ENCODE peak calls at places on chromosomes 3 and 15, in five cellular contexts. R is A549, N is foreskin fibroblast, J is fibroblast of pulmonary artery, K is thoracic aorta. H is an unnamed sample.

GRCh38 chr15:49101536-49101935 is 53.9 kb downstream of the COPS2 start:
- DNase-seq in R (no peak), N (peak; percentile 9), J (peak; percentile 85), K (no peak), H (no peak)

GRCh38 chr15:36579792-36580431 is 486 bp downstream of the CDIN1 start:
- DNase-seq in R (no peak), N (peak; percentile 9), J (no peak), K (no peak), H (no peak)

GRCh38 chr15:45573961-45574629 is 13.1 kb upstream of the BLOC1S6 start:
- DNase-seq in R (peak; percentile 48), N (no peak), J (peak; percentile 10), K (no peak), H (no peak)

GRCh38 chr3:129228891-129229585 is 20.4 kb upstream of the COPG1 start:
- DNase-seq in R (peak; percentile 60), N (peak; percentile 84), J (peak; percentile 81), K (no peak), H (no peak)

GRCh38 chr3:117600666-117601065 is 891.1 kb downstream of the TUSC7 start:
- DNase-seq in R (no peak), N (no peak), J (no peak), K (no peak), H (no peak)

GRCh38 chr3:64815691-64816225 is 128.0 kb upstream of the ADAMTS9 start:
- DNase-seq in R (no peak), N (no peak), J (peak; percentile 39), K (no peak), H (no peak)

GRCh38 chr15:87764461-87765236 is 491.9 kb downstream of the NTRK3 start:
- DNase-seq in R (peak; percentile 17), N (peak; percentile 62), J (peak; percentile 63), K (no peak), H (no peak)

GRCh38 chr3:157160652-157161480 is 919 bp upstream of the CCNL1 start:
- DNase-seq in R (peak; percentile 87), N (peak; percentile 93), J (peak; percentile 97), K (peak; percentile 75), H (no peak)

GRCh38 chr3:8327739-8328138 is 173.9 kb upstream of the LMCD1 start:
- DNase-seq in R (no peak), N (no peak), J (no peak), K (no peak), H (no peak)

GRCh38 chr15:25176991-25177954 is 222.5 kb downstream of the SNRPN start:
- DNase-seq in R (no peak), N (no peak), J (no peak), K (no peak), H (peak; percentile 5)

GRCh38 chr3:153903430-153903829 is 217.8 kb upstream of the ARHGEF26 start:
- DNase-seq in R (peak; percentile 7), N (no peak), J (no peak), K (no peak), H (no peak)

GRCh38 chr15:79105141-79105540 is 14.6 kb upstream of the RASGRF1 start:
- DNase-seq in R (no peak), N (no peak), J (no peak), K (no peak), H (no peak)

GRCh38 chr3:44509985-44510360 is 32.5 kb upstream of the ZNF445 start:
- DNase-seq in R (peak; percentile 12), N (no peak), J (peak; percentile 20), K (no peak), H (no peak)

GRCh38 chr3:13579089-13579488 is 30.2 kb downstream of the FBLN2 start:
- DNase-seq in R (no peak), N (peak; percentile 78), J (peak; percentile 72), K (no peak), H (no peak)

GRCh38 chr3:134334901-134335280 is 39.4 kb downstream of the AMOTL2 start:
- DNase-seq in R (no peak), N (no peak), J (no peak), K (no peak), H (no peak)

GRCh38 chr15:69498987-69499386 is 46.4 kb downstream of the RPLP1 start:
- DNase-seq in R (no peak), N (no peak), J (no peak), K (no peak), H (no peak)

GRCh38 chr15:95284933-95285401 is 1045.5 kb upstream of the NR2F2 start:
- DNase-seq in R (no peak), N (no peak), J (peak; percentile 87), K (no peak), H (no peak)

GRCh38 chr15:76313731-76314130 is 2.5 kb upstream of the ETFA start:
- DNase-seq in R (peak; percentile 69), N (no peak), J (no peak), K (no peak), H (no peak)

GRCh38 chr3:143302638-143303171 is 183.1 kb downstream of the CHST2 start:
- DNase-seq in R (peak; percentile 4), N (peak; percentile 98), J (peak; percentile 75), K (no peak), H (no peak)

GRCh38 chr15:50925281-50925680 is 16.8 kb downstream of the AP4E1 start:
- DNase-seq in R (no peak), N (no peak), J (no peak), K (no peak), H (no peak)

GRCh38 chr3:172181936-172182708 is 142.7 kb downstream of the FNDC3B start:
- DNase-seq in R (no peak), N (peak; percentile 67), J (peak; percentile 66), K (no peak), H (no peak)

DNA sequence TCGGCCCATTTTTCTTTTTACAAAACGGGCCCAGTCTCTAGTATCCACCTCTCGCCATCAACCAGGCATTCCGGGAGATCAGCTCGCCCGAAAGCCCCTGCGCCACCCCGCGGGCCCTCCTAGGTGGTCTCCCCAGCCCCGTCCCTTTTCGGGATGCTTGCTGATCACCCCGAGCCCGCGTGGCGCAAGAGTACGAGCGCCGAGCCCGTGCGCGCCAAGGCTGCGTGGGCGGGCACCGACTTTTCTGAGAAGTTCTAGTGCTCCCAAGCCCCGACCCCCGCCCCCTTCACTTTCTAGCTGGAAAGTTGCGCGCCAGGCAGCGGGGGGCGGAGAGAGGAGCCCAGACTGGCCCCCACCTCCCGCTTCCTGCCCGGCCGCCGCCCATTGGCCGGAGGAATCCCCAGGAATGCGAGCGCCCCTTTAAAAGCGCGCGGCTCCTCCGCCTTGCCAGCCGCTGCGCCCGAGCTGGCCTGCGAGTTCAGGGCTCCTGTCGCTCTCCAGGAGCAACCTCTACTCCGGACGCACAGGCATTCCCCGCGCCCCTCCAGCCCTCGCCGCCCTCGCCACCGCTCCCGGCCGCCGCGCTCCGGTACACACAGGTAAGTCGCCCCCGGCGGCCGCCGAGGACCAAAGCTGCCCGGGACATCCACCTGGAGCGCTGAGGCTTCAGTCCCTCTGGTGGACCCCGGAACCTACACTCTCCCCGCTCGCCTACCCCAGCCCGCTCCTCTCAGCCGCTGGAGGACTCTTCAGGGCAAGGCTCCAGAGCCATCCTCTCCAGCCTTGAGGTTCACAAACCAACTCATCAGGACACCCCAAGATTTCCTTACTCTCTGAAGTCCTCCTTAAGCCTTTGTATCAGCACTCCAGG is at the start of gene THBS1:
- DNase-seq in R (peak; percentile 84), N (peak; percentile 96), J (peak; percentile 97), K (peak; percentile 53), H (no peak)
- TF ChIP-seq CTCF in R (no peak), N (no peak), J (no peak), K (no peak), H (no peak)

GRCh38 chr3:126985143-126985985 is 2.4 kb downstream of the PLXNA1 start:
- DNase-seq in R (no peak), N (no peak), J (no peak), K (no peak), H (no peak)
- TF ChIP-seq CTCF in R (no peak), N (no peak), J (no peak), K (no peak), H (no peak)

GRCh38 chr15:89248584-89248983 is 4.8 kb downstream of the FANCI start:
- DNase-seq in R (no peak), N (no peak), J (no peak), K (no peak), H (no peak)

GRCh38 chr15:89247441-89247840 is 3.7 kb downstream of the FANCI start:
- DNase-seq in R (no peak), N (no peak), J (peak; percentile 64), K (no peak), H (no peak)

GRCh38 chr15:89243046-89243690 is 611 bp upstream of the FANCI start:
- DNase-seq in R (no peak), N (no peak), J (peak; percentile 49), K (no peak), H (no peak)

GRCh38 chr15:89244512-89244869 is 712 bp downstream of the FANCI start:
- DNase-seq in R (no peak), N (no peak), J (no peak), K (no peak), H (no peak)

GRCh38 chr15:89243691-89244511 is at the start of gene FANCI:
- DNase-seq in R (peak; percentile 97), N (peak; percentile 89), J (peak; percentile 94), K (peak; percentile 89), H (peak; percentile 94)
- TF ChIP-seq CTCF in R (peak; percentile 86), N (peak; percentile 27), J (peak; percentile 29), K (no peak), H (no peak)

GRCh38 chr15:91968610-91969009 is 115.1 kb downstream of the SLCO3A1 start:
- DNase-seq in R (no peak), N (no peak), J (no peak), K (no peak), H (no peak)
- TF ChIP-seq CTCF in R (no peak), N (no peak), J (no peak), K (no peak), H (no peak)

DNA sequence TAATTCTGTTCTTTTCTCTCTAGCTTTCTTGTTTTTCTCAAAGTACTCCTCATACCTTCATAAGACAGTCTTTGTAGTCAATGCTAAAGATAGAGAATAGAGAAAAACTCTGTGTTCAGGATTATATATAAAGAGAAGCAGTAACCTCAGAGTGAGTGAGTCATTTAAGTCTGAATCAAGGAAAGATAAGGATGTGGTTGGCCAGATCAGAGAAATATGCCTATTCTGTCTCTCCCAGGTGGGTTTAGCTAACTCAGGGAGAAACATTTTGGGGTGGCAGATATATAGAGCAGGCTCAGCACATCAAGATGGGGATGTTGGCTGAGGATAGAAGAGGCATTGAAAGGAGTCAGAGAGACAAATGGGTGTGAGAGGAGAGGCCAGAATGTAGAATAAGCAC is 31.4 kb downstream of the GTF2E1 start:
- DNase-seq in R (no peak), N (no peak), J (peak; percentile 28), K (no peak), H (no peak)
- TF ChIP-seq CTCF in R (no peak), N (no peak), J (no peak), K (no peak), H (no peak)